ENCODE peak calls at places on chromosome 20, in ten cellular contexts. One of them, this sample, is unnamed.
A peak's percentile ranks its signal among the peaks of the same experiment; 100 is the strongest.

GRCh38 chr20:58711266-58712051 is 18.9 kb downstream of the NPEPL1 start:
- DNase-seq in tibial artery: peak; percentile 14
- DNase-seq in OCI-LY7: no peak
- DNase-seq in kidney epithelial cell: no peak
- DNase-seq in lower lobe of right lung: no peak
- DNase-seq in ovary: no peak
- DNase-seq in hepatocyte: peak; percentile 2
- DNase-seq in retinal pigment epithelial cell: no peak
- DNase-seq in psoas muscle: no peak
- DNase-seq in neural progenitor cell: no peak
- DNase-seq in this sample: no peak

GRCh38 chr20:13220857-13221297 is at the start of gene ISM1:
- DNase-seq in tibial artery: peak; percentile 29
- DNase-seq in OCI-LY7: no peak
- DNase-seq in kidney epithelial cell: no peak
- DNase-seq in lower lobe of right lung: peak; percentile 48
- DNase-seq in ovary: no peak
- DNase-seq in hepatocyte: peak; percentile 37
- DNase-seq in retinal pigment epithelial cell: no peak
- DNase-seq in psoas muscle: peak; percentile 56
- DNase-seq in neural progenitor cell: peak; percentile 60
- DNase-seq in this sample: peak; percentile 5

GRCh38 chr20:61775423-61775822 is 290.3 kb downstream of the TAF4 start:
- DNase-seq in tibial artery: no peak
- DNase-seq in OCI-LY7: no peak
- DNase-seq in kidney epithelial cell: no peak
- DNase-seq in lower lobe of right lung: no peak
- DNase-seq in ovary: no peak
- DNase-seq in hepatocyte: no peak
- DNase-seq in retinal pigment epithelial cell: no peak
- DNase-seq in psoas muscle: no peak
- DNase-seq in neural progenitor cell: no peak
- DNase-seq in this sample: no peak

GRCh38 chr20:12941025-12941424 is 67.7 kb upstream of the SPTLC3 start:
- DNase-seq in tibial artery: no peak
- DNase-seq in OCI-LY7: no peak
- DNase-seq in kidney epithelial cell: no peak
- DNase-seq in lower lobe of right lung: no peak
- DNase-seq in ovary: no peak
- DNase-seq in hepatocyte: no peak
- DNase-seq in retinal pigment epithelial cell: no peak
- DNase-seq in psoas muscle: no peak
- DNase-seq in neural progenitor cell: no peak
- DNase-seq in this sample: no peak

GRCh38 chr20:51831891-51832675 is 29.8 kb upstream of the SALL4 start:
- DNase-seq in tibial artery: no peak
- DNase-seq in OCI-LY7: no peak
- DNase-seq in kidney epithelial cell: no peak
- DNase-seq in lower lobe of right lung: no peak
- DNase-seq in ovary: no peak
- DNase-seq in hepatocyte: peak; percentile 55
- DNase-seq in retinal pigment epithelial cell: no peak
- DNase-seq in psoas muscle: no peak
- DNase-seq in neural progenitor cell: no peak
- DNase-seq in this sample: no peak

GRCh38 chr20:5751856-5752255 is 1.7 kb downstream of the SHLD1 start:
- DNase-seq in tibial artery: no peak
- DNase-seq in OCI-LY7: no peak
- DNase-seq in kidney epithelial cell: no peak
- DNase-seq in lower lobe of right lung: no peak
- DNase-seq in ovary: no peak
- DNase-seq in hepatocyte: peak; percentile 46
- DNase-seq in retinal pigment epithelial cell: no peak
- DNase-seq in psoas muscle: no peak
- DNase-seq in neural progenitor cell: no peak
- DNase-seq in this sample: no peak

GRCh38 chr20:63704749-63705117 is 3.0 kb downstream of the ARFRP1 start:
- DNase-seq in tibial artery: no peak
- DNase-seq in OCI-LY7: no peak
- DNase-seq in kidney epithelial cell: no peak
- DNase-seq in lower lobe of right lung: no peak
- DNase-seq in ovary: no peak
- DNase-seq in hepatocyte: no peak
- DNase-seq in retinal pigment epithelial cell: no peak
- DNase-seq in psoas muscle: peak; percentile 49
- DNase-seq in neural progenitor cell: no peak
- DNase-seq in this sample: no peak

GRCh38 chr20:57095426-57095825 is 171.0 kb downstream of the BMP7 start:
- DNase-seq in tibial artery: no peak
- DNase-seq in OCI-LY7: no peak
- DNase-seq in kidney epithelial cell: no peak
- DNase-seq in lower lobe of right lung: no peak
- DNase-seq in ovary: no peak
- DNase-seq in hepatocyte: no peak
- DNase-seq in retinal pigment epithelial cell: no peak
- DNase-seq in psoas muscle: no peak
- DNase-seq in neural progenitor cell: no peak
- DNase-seq in this sample: no peak

DNA sequence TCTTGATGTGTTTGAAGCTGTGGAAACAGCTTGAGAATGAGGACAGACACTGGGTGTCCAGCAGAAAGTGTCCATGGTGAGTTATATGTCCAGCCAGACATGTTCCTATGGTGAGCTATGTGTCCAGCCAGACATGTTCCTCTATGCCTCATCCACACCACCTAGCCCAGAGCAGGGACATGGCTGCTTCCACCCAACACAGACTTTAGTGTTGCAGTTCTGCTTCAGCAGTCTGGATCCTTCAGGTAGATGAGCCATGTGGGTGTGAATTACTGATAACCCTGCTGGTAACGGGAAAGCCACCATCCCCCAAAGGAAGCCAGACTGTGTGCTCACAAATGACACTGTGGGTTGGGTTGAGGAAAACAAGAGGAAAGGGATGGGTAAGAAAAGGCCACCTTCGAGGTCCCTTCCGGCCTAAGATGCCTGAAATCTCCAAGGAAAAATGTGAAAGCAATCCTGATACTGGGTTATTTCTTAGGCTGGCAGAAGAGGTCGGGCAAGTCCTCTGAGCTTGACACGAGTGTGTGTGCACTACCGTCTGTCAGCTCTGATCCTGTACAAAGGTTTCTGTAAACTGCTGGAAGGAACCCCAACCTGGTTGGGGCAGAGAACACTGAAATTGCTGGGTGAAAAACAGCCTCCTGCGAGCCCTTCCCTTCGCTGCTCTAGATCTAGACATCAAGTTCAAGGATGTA is 77.8 kb downstream of the NINL start:
- DNase-seq in tibial artery: no peak
- DNase-seq in OCI-LY7: no peak
- DNase-seq in kidney epithelial cell: no peak
- DNase-seq in lower lobe of right lung: no peak
- DNase-seq in ovary: no peak
- DNase-seq in hepatocyte: no peak
- DNase-seq in retinal pigment epithelial cell: no peak
- DNase-seq in psoas muscle: no peak
- DNase-seq in neural progenitor cell: no peak
- DNase-seq in this sample: no peak
- TF ChIP-seq CTCF in tibial artery: no peak
- TF ChIP-seq CTCF in OCI-LY7: no peak
- TF ChIP-seq CTCF in kidney epithelial cell: no peak
- TF ChIP-seq CTCF in lower lobe of right lung: no peak
- TF ChIP-seq CTCF in ovary: no peak
- TF ChIP-seq CTCF in hepatocyte: no peak
- TF ChIP-seq CTCF in retinal pigment epithelial cell: no peak
- TF ChIP-seq CTCF in psoas muscle: no peak
- TF ChIP-seq CTCF in neural progenitor cell: no peak
- TF ChIP-seq CTCF in this sample: no peak

GRCh38 chr20:46831633-46832011 is 63.0 kb upstream of the EYA2 start:
- DNase-seq in tibial artery: no peak
- DNase-seq in OCI-LY7: no peak
- DNase-seq in kidney epithelial cell: no peak
- DNase-seq in lower lobe of right lung: no peak
- DNase-seq in ovary: no peak
- DNase-seq in hepatocyte: no peak
- DNase-seq in retinal pigment epithelial cell: no peak
- DNase-seq in psoas muscle: no peak
- DNase-seq in neural progenitor cell: no peak
- DNase-seq in this sample: no peak

GRCh38 chr20:46828471-46828870 is 66.2 kb upstream of the EYA2 start:
- DNase-seq in tibial artery: no peak
- DNase-seq in OCI-LY7: no peak
- DNase-seq in kidney epithelial cell: no peak
- DNase-seq in lower lobe of right lung: no peak
- DNase-seq in ovary: no peak
- DNase-seq in hepatocyte: no peak
- DNase-seq in retinal pigment epithelial cell: no peak
- DNase-seq in psoas muscle: no peak
- DNase-seq in neural progenitor cell: no peak
- DNase-seq in this sample: peak; percentile 75

GRCh38 chr20:46833360-46833759 is 61.3 kb upstream of the EYA2 start:
- DNase-seq in tibial artery: no peak
- DNase-seq in OCI-LY7: no peak
- DNase-seq in kidney epithelial cell: no peak
- DNase-seq in lower lobe of right lung: no peak
- DNase-seq in ovary: no peak
- DNase-seq in hepatocyte: no peak
- DNase-seq in retinal pigment epithelial cell: no peak
- DNase-seq in psoas muscle: no peak
- DNase-seq in neural progenitor cell: no peak
- DNase-seq in this sample: no peak

GRCh38 chr20:46832555-46832954 is 62.1 kb upstream of the EYA2 start:
- DNase-seq in tibial artery: no peak
- DNase-seq in OCI-LY7: no peak
- DNase-seq in kidney epithelial cell: no peak
- DNase-seq in lower lobe of right lung: no peak
- DNase-seq in ovary: no peak
- DNase-seq in hepatocyte: no peak
- DNase-seq in retinal pigment epithelial cell: no peak
- DNase-seq in psoas muscle: no peak
- DNase-seq in neural progenitor cell: no peak
- DNase-seq in this sample: no peak

GRCh38 chr20:46830886-46831632 is 63.6 kb upstream of the EYA2 start:
- DNase-seq in tibial artery: no peak
- DNase-seq in OCI-LY7: no peak
- DNase-seq in kidney epithelial cell: no peak
- DNase-seq in lower lobe of right lung: no peak
- DNase-seq in ovary: no peak
- DNase-seq in hepatocyte: no peak
- DNase-seq in retinal pigment epithelial cell: no peak
- DNase-seq in psoas muscle: no peak
- DNase-seq in neural progenitor cell: no peak
- DNase-seq in this sample: no peak
- H3K4me3 ChIP-seq in tibial artery: no peak overlapping the region
- H3K4me3 ChIP-seq in OCI-LY7: no peak overlapping the region
- H3K4me3 ChIP-seq in kidney epithelial cell: no peak overlapping the region
- H3K4me3 ChIP-seq in lower lobe of right lung: no peak overlapping the region
- H3K4me3 ChIP-seq in ovary: no peak overlapping the region
- H3K4me3 ChIP-seq in hepatocyte: no peak overlapping the region
- H3K4me3 ChIP-seq in retinal pigment epithelial cell: no peak overlapping the region
- H3K4me3 ChIP-seq in psoas muscle: no peak overlapping the region
- H3K4me3 ChIP-seq in neural progenitor cell: no peak overlapping the region
- H3K4me3 ChIP-seq in this sample: no peak overlapping the region

GRCh38 chr20:50111120-50111828 is 1.7 kb downstream of the UBE2V1 start:
- DNase-seq in tibial artery: no peak
- DNase-seq in OCI-LY7: no peak
- DNase-seq in kidney epithelial cell: no peak
- DNase-seq in lower lobe of right lung: no peak
- DNase-seq in ovary: no peak
- DNase-seq in hepatocyte: peak; percentile 68
- DNase-seq in retinal pigment epithelial cell: no peak
- DNase-seq in psoas muscle: no peak
- DNase-seq in neural progenitor cell: no peak
- DNase-seq in this sample: peak; percentile 74

GRCh38 chr20:50110141-50111047 is 2.6 kb downstream of the UBE2V1 start:
- DNase-seq in tibial artery: no peak
- DNase-seq in OCI-LY7: peak; percentile 79
- DNase-seq in kidney epithelial cell: no peak
- DNase-seq in lower lobe of right lung: no peak
- DNase-seq in ovary: no peak
- DNase-seq in hepatocyte: peak; percentile 68
- DNase-seq in retinal pigment epithelial cell: no peak
- DNase-seq in psoas muscle: no peak
- DNase-seq in neural progenitor cell: no peak
- DNase-seq in this sample: peak; percentile 65

GRCh38 chr20:50107796-50108331 is 5.1 kb downstream of the UBE2V1 start:
- DNase-seq in tibial artery: no peak
- DNase-seq in OCI-LY7: no peak
- DNase-seq in kidney epithelial cell: no peak
- DNase-seq in lower lobe of right lung: no peak
- DNase-seq in ovary: no peak
- DNase-seq in hepatocyte: no peak
- DNase-seq in retinal pigment epithelial cell: no peak
- DNase-seq in psoas muscle: no peak
- DNase-seq in neural progenitor cell: no peak
- DNase-seq in this sample: no peak

GRCh38 chr20:50107086-50107645 is 5.8 kb downstream of the UBE2V1 start:
- DNase-seq in tibial artery: no peak
- DNase-seq in OCI-LY7: no peak
- DNase-seq in kidney epithelial cell: no peak
- DNase-seq in lower lobe of right lung: no peak
- DNase-seq in ovary: no peak
- DNase-seq in hepatocyte: no peak
- DNase-seq in retinal pigment epithelial cell: no peak
- DNase-seq in psoas muscle: no peak
- DNase-seq in neural progenitor cell: no peak
- DNase-seq in this sample: no peak

DNA sequence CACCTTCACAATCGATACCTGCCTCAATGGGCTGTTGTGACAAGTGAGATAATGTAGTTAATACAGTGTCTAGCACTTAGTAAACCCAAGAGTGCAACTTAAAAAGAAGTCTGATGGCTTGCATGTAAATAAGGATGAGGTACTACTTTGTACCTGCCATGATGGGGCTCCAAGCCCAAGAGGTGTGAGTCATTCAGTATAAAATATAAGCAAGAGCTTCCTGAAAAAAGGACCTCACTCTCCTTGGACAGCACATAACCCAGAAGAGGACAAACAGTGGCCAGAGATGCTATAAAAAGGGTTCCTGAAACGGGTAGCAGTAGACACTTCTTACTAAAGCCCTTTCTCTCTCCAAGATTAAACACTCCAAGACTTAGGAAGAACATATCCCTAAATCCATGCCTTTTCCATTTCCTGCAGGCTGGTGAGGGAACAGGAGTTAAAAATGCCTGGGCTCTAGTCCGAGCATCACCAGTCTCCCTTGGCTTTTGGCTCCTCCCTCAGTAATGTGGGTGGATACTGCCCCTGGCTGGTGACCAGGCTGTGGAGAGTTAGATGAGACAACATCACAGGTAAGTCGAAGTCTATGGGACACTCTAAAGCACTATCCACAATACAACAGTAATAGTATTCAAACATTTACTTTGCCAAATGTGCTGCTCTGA is 4.2 kb downstream of the UBE2V1 start:
- DNase-seq in tibial artery: no peak
- DNase-seq in OCI-LY7: no peak
- DNase-seq in kidney epithelial cell: no peak
- DNase-seq in lower lobe of right lung: no peak
- DNase-seq in ovary: no peak
- DNase-seq in hepatocyte: no peak
- DNase-seq in retinal pigment epithelial cell: no peak
- DNase-seq in psoas muscle: no peak
- DNase-seq in neural progenitor cell: no peak
- DNase-seq in this sample: no peak
- TF ChIP-seq CTCF in tibial artery: no peak
- TF ChIP-seq CTCF in OCI-LY7: no peak
- TF ChIP-seq CTCF in kidney epithelial cell: no peak
- TF ChIP-seq CTCF in lower lobe of right lung: no peak
- TF ChIP-seq CTCF in ovary: no peak
- TF ChIP-seq CTCF in hepatocyte: no peak
- TF ChIP-seq CTCF in retinal pigment epithelial cell: no peak
- TF ChIP-seq CTCF in psoas muscle: no peak
- TF ChIP-seq CTCF in neural progenitor cell: no peak
- TF ChIP-seq CTCF in this sample: no peak

GRCh38 chr20:19022118-19022575 is 190.3 kb upstream of the SLC24A3 start:
- DNase-seq in tibial artery: no peak
- DNase-seq in OCI-LY7: no peak
- DNase-seq in kidney epithelial cell: no peak
- DNase-seq in lower lobe of right lung: no peak
- DNase-seq in ovary: no peak
- DNase-seq in hepatocyte: no peak
- DNase-seq in retinal pigment epithelial cell: no peak
- DNase-seq in psoas muscle: no peak
- DNase-seq in neural progenitor cell: no peak
- DNase-seq in this sample: no peak
- H3K4me3 ChIP-seq in tibial artery: no peak overlapping the region
- H3K4me3 ChIP-seq in OCI-LY7: no peak overlapping the region
- H3K4me3 ChIP-seq in kidney epithelial cell: no peak overlapping the region
- H3K4me3 ChIP-seq in lower lobe of right lung: no peak overlapping the region
- H3K4me3 ChIP-seq in ovary: no peak overlapping the region
- H3K4me3 ChIP-seq in hepatocyte: no peak overlapping the region
- H3K4me3 ChIP-seq in retinal pigment epithelial cell: no peak overlapping the region
- H3K4me3 ChIP-seq in psoas muscle: no peak overlapping the region
- H3K4me3 ChIP-seq in neural progenitor cell: no peak overlapping the region
- H3K4me3 ChIP-seq in this sample: no peak overlapping the region